ENCODE peak calls at places on chromosomes 12 and 14, in ten cellular contexts. I is A549; T is fibroblast of lung; A is ovary; U is GM23338; Q is CD4-positive, CD25-positive, alpha-beta regulatory T cell; O is fibroblast of the aortic adventitia; D is AG04449; Y is IMR-90; X is foreskin fibroblast. G is an unnamed sample.

GRCh38 chr12:57452181-57452936 is 2.7 kb upstream of the INHBE start:
- DNase-seq in X (peak; percentile 85), O (peak; percentile 86), D (peak; percentile 86), Y (peak; percentile 97), U (peak; percentile 27), A (no peak), I (peak; percentile 82), T (peak; percentile 94), Q (no peak), G (peak; percentile 87)

GRCh38 chr12:47992776-47993175 is 11.5 kb downstream of the COL2A1 start:
- DNase-seq in T (no peak), D (no peak), O (no peak), Y (no peak), Q (no peak), U (no peak), I (no peak), X (no peak), A (peak; percentile 1), G (no peak)

GRCh38 chr12:112977641-112978040 is 678 bp upstream of the OAS2 start:
- DNase-seq in I (no peak), A (no peak), U (no peak), T (no peak), Y (no peak), D (no peak), O (no peak), X (no peak), Q (no peak), G (no peak)

GRCh38 chr12:80977356-80977755 is 39.6 kb upstream of the LIN7A start:
- DNase-seq in A (no peak), O (no peak), U (no peak), T (peak; percentile 64), I (no peak), D (no peak), Q (no peak), X (no peak), Y (no peak), G (no peak)

GRCh38 chr14:104318558-104319488 is 180.4 kb downstream of the KIF26A start:
- DNase-seq in D (no peak), U (no peak), I (no peak), T (no peak), X (no peak), Q (no peak), Y (no peak), O (no peak), A (peak; percentile 14), G (no peak)

GRCh38 chr12:81800298-81801148 is 41.4 kb upstream of the PPFIA2 start:
- DNase-seq in X (no peak), A (no peak), Q (no peak), D (no peak), I (no peak), T (peak; percentile 79), O (peak; percentile 1), U (peak; percentile 49), Y (no peak), G (no peak)

GRCh38 chr12:101459642-101460346 is 15.3 kb upstream of the SPIC start:
- DNase-seq in Q (no peak), I (peak; percentile 93), X (peak; percentile 68), O (peak; percentile 21), U (peak; percentile 1), Y (peak; percentile 39), D (no peak), A (no peak), T (no peak), G (no peak)

GRCh38 chr12:75863475-75863874 is 168.1 kb downstream of the PHLDA1 start:
- DNase-seq in U (no peak), Q (no peak), Y (peak; percentile 20), O (no peak), A (no peak), D (no peak), I (peak; percentile 79), X (no peak), T (peak; percentile 39), G (no peak)

GRCh38 chr12:49549735-49550710 is 11.2 kb downstream of the KCNH3 start:
- DNase-seq in X (no peak), T (no peak), Q (no peak), I (no peak), Y (no peak), O (no peak), A (no peak), D (no peak), U (no peak), G (no peak)

DNA sequence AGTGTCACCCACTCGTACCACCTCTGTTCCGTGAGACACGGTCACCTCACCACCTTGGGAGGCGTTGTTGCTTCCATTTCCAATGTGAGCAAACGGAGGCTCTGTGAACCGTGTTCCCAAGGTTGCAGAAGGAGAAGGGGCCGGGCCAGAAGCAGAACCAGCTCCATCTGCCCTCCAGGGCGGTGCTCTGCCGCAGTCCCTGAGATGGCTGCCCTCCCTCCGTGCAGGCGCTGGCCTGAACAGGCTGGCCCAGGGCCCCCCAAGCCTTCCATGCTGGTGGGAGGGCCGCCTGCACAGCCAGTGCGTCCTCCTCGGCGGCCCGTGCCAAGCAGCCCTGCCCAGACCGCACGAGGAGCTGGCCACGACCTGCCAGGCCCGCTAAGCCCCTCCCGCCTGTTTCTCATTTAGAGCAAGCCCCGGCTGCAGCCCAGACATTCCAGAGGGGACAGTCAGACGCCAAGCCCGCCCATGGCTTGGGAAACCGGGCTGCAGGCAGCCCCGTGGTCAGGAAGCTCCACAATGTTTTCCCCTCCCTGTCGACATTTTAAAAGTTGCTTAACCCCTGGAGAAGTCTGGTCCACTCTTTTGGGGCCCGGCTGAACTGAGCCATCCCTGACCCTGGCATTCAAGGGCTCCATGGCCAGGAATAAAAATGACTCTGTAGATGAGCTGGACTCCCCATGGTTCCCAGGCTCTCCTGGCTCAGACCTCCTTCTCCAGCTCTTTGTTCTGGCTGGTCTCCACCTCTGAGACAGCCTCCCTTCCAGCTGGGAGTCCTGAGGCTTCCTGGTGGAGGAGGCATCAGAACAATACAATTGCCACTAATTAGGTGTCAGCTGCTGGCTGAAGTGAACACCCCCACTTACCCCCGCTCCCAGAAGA is 236.0 kb downstream of the BCL11B start:
- DNase-seq in O (peak; percentile 75), Y (peak; percentile 43), Q (no peak), A (peak; percentile 79), D (peak; percentile 84), T (peak; percentile 96), X (peak; percentile 66), I (peak; percentile 79), U (peak; percentile 82), G (peak; percentile 88)
- H3K4me3 ChIP-seq in O (no peak overlapping the region), Y (no peak overlapping the region), Q (no peak overlapping the region), A (peak overlapping the region; percentile 3), D (peak overlapping the region; percentile 12), T (peak overlapping the region; percentile 14), X (peak overlapping the region; percentile 24), I (no peak overlapping the region), U (no peak overlapping the region), G (no peak overlapping the region)

GRCh38 chr12:14949631-14950030 is 11.3 kb upstream of the ERP27 start:
- DNase-seq in U (no peak), Y (no peak), O (no peak), A (no peak), D (no peak), I (no peak), T (no peak), Q (no peak), X (no peak), G (no peak)

GRCh38 chr12:14946856-14947255 is 8.5 kb upstream of the ERP27 start:
- DNase-seq in Q (no peak), I (peak; percentile 26), Y (no peak), D (no peak), U (no peak), A (no peak), O (no peak), T (no peak), X (peak; percentile 20), G (no peak)

GRCh38 chr12:14950982-14951746 is 10.2 kb downstream of the ARHGDIB start:
- DNase-seq in T (peak; percentile 27), Q (peak; percentile 8), A (no peak), U (peak; percentile 42), X (no peak), D (no peak), I (no peak), Y (no peak), O (no peak), G (no peak)

GRCh38 chr12:14950421-14950820 is 11.0 kb downstream of the ARHGDIB start:
- DNase-seq in T (no peak), O (no peak), A (no peak), Q (no peak), Y (no peak), U (no peak), X (no peak), D (no peak), I (no peak), G (no peak)

DNA sequence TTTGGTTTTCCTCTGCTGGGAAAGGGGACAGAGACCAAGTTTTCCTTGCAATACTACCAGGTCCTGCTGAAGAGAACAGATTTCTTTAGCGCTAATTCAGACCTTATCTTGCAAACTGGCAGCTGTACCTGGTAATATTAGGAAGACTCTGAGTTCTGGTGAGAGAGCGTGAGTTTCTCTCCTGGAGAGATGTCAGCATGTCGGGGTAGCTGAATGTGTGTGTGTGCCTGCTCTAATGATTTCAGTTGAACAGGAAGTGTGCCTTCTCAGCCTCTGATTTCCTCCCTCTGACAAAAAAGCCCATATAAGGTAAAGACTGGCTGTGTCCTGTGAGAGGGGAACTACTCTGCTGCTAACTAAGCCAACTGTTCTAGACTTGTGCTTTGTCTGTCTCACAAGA is 10.3 kb upstream of the ERP27 start:
- DNase-seq in I (peak; percentile 44), Y (peak; percentile 89), A (peak; percentile 41), O (peak; percentile 71), U (peak; percentile 55), D (peak; percentile 73), Q (peak; percentile 49), T (peak; percentile 87), X (peak; percentile 69), G (peak; percentile 24)
- H3K4me3 ChIP-seq in I (no peak overlapping the region), Y (no peak overlapping the region), A (no peak overlapping the region), O (no peak overlapping the region), U (no peak overlapping the region), D (peak overlapping the region; percentile 29), Q (peak overlapping the region; percentile 100), T (no peak overlapping the region), X (no peak overlapping the region), G (no peak overlapping the region)

DNA sequence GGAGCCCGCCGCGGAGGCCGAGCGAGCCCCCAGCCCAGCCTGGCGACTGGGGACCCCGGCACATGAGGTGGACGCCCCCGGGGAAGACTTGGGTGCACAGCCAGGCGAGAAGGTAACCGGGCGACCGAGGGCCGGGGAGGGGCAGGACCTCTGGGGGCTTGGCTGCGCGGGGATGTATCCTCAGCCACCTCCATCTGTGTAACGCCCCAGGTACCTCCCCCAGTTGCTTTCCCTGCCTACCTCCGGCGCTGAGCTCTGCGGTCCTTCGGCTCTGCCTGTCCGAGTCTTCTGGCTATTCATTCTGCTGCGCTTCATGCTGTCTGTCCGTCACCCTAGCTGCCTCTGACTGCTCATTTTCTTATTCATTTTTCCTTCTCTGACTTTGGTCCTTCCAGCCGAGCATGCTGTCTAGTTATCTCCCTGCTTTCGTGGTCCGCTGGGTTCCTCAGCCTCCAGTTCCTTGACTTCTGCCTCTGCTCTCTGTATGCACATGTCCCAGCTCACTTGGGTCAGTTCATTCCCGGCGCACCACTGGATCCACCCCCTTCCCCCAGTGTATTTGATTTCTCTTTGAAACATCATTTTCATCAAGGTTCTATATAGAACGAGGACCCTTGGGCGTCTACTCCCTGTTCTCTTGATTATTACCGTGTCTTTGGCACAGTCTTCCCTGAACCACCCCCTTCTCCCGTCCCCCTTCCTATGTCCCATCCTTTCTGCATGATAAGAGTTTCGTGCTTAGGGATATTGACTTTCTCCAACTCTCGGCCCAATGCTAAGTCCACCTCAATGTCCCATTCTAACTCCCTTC is 612 bp downstream of the PHC1 start:
- DNase-seq in A (peak; percentile 34), Q (peak; percentile 58), I (peak; percentile 71), D (no peak), X (peak; percentile 65), T (peak; percentile 63), O (peak; percentile 34), Y (peak; percentile 37), U (peak; percentile 78), G (no peak)
- H3K4me3 ChIP-seq in A (peak overlapping the region; percentile 68), Q (peak overlapping the region; percentile 94), I (peak overlapping the region; percentile 50), D (peak overlapping the region; percentile 83), X (peak overlapping the region; percentile 87), T (peak overlapping the region; percentile 77), O (peak overlapping the region; percentile 90), Y (peak overlapping the region; percentile 78), U (peak overlapping the region; percentile 76), G (peak overlapping the region; percentile 90)

GRCh38 chr12:1628671-1629337 is at the start of gene WNT5B:
- DNase-seq in I (no peak), D (no peak), X (peak; percentile 38), O (no peak), A (no peak), Q (no peak), T (no peak), U (peak; percentile 56), Y (no peak), G (no peak)
- H3K4me3 ChIP-seq in I (peak within 1 kb of the TSS; percentile 56), D (peak within 1 kb of the TSS; percentile 29), X (peak within 1 kb of the TSS; percentile 22), O (peak within 1 kb of the TSS; percentile 50), A (peak within 1 kb of the TSS; percentile 37), Q (no peak within 1 kb of the TSS), T (peak within 1 kb of the TSS; percentile 49), U (peak within 1 kb of the TSS; percentile 71), Y (peak within 1 kb of the TSS; percentile 5), G (peak within 1 kb of the TSS; percentile 21)

G was measured in AG09309.